ENCODE peak calls at places on chromosomes 6 and 20, in eight cellular contexts. R, K, V, I, Z, U, E and F are unnamed samples.

GRCh38 chr6:109781001-109781400 is 89.9 kb downstream of the FIG4 start:
- DNase-seq in E (no peak), I (no peak), Z (no peak), U (no peak), R (no peak), K (no peak), V (no peak), F (no peak)

GRCh38 chr6:35310265-35310831 is 12.7 kb downstream of the DEF6 start:
- DNase-seq in R (no peak), Z (no peak), V (no peak), K (no peak), E (no peak), U (no peak), I (no peak), F (no peak)

GRCh38 chr6:39464067-39464466 is 141.6 kb upstream of the KCNK16 start:
- DNase-seq in R (no peak), I (no peak), Z (no peak), V (no peak), K (no peak), U (no peak), E (no peak), F (no peak)

GRCh38 chr6:158619922-158620801 is 24.4 kb downstream of the DYNLT1 start:
- DNase-seq in V (peak; percentile 23), I (no peak), Z (no peak), U (no peak), E (no peak), R (no peak), K (peak; percentile 47), F (no peak)

GRCh38 chr20:35173576-35174192 is 1.8 kb downstream of the PROCR start:
- DNase-seq in Z (peak; percentile 89), K (no peak), U (no peak), E (no peak), R (no peak), V (no peak), I (no peak), F (no peak)

GRCh38 chr6:84791233-84791632 is 26.8 kb upstream of the TBX18 start:
- DNase-seq in V (no peak), E (no peak), U (no peak), K (no peak), R (no peak), I (no peak), Z (no peak), F (no peak)

GRCh38 chr6:101741474-101742171 is 348.1 kb downstream of the GRIK2 start:
- DNase-seq in Z (no peak), K (no peak), E (no peak), R (no peak), I (no peak), V (no peak), U (no peak), F (no peak)

GRCh38 chr6:163419413-163420314 is 5.1 kb downstream of the QKI start:
- DNase-seq in V (no peak), E (no peak), R (no peak), I (no peak), K (no peak), U (no peak), Z (no peak), F (no peak)

GRCh38 chr6:116255246-116255800 is 1.4 kb upstream of the TSPYL4 start:
- DNase-seq in E (no peak), Z (no peak), I (no peak), U (no peak), K (no peak), R (no peak), V (no peak), F (no peak)

GRCh38 chr6:116409756-116410155 is 39.0 kb downstream of the DSE start:
- DNase-seq in Z (no peak), R (no peak), U (no peak), V (no peak), E (no peak), I (no peak), K (no peak), F (no peak)

GRCh38 chr6:165843568-165844113 is 180.6 kb upstream of the PDE10A start:
- DNase-seq in U (no peak), R (no peak), Z (no peak), V (no peak), K (no peak), I (peak; percentile 28), E (no peak), F (no peak)

GRCh38 chr6:24718449-24719124 is 367 bp downstream of the C6orf62 start:
- DNase-seq in U (no peak), R (no peak), V (no peak), K (no peak), E (no peak), I (no peak), Z (no peak), F (no peak)

GRCh38 chr6:3663081-3663480 is 88.4 kb downstream of the PXDC1 start:
- DNase-seq in U (no peak), E (no peak), V (no peak), Z (no peak), I (no peak), K (no peak), R (no peak), F (no peak)

GRCh38 chr20:1664911-1665310 is 7.3 kb upstream of the SIRPG start:
- DNase-seq in E (no peak), Z (no peak), I (no peak), K (no peak), R (no peak), V (no peak), U (no peak), F (no peak)

GRCh38 chr6:77036400-77036799 is 426.9 kb downstream of the HTR1B start:
- DNase-seq in U (no peak), E (peak; percentile 35), Z (no peak), K (no peak), R (no peak), I (no peak), V (no peak), F (no peak)

GRCh38 chr6:14091329-14091978 is 26.1 kb upstream of the CD83 start:
- DNase-seq in E (no peak), R (no peak), U (no peak), Z (no peak), K (no peak), I (no peak), V (no peak), F (no peak)

GRCh38 chr6:14092861-14093789 is 24.4 kb upstream of the CD83 start:
- DNase-seq in K (no peak), V (no peak), Z (no peak), I (no peak), U (no peak), R (no peak), E (no peak), F (no peak)

GRCh38 chr6:14092301-14092700 is 25.3 kb upstream of the CD83 start:
- DNase-seq in U (no peak), I (no peak), Z (no peak), K (no peak), R (no peak), E (no peak), V (no peak), F (no peak)

GRCh38 chr6:14095444-14095843 is 22.1 kb upstream of the CD83 start:
- DNase-seq in K (no peak), V (no peak), I (no peak), Z (no peak), R (no peak), U (no peak), E (no peak), F (no peak)

GRCh38 chr6:14094721-14095120 is 22.9 kb upstream of the CD83 start:
- DNase-seq in R (no peak), E (no peak), U (no peak), I (no peak), V (no peak), Z (no peak), K (no peak), F (no peak)
- H3K4me3 ChIP-seq in R (no peak overlapping the region), E (no peak overlapping the region), U (no peak overlapping the region), I (no peak overlapping the region), V (no peak overlapping the region), Z (no peak overlapping the region), K (no peak overlapping the region), F (no peak overlapping the region)

DNA sequence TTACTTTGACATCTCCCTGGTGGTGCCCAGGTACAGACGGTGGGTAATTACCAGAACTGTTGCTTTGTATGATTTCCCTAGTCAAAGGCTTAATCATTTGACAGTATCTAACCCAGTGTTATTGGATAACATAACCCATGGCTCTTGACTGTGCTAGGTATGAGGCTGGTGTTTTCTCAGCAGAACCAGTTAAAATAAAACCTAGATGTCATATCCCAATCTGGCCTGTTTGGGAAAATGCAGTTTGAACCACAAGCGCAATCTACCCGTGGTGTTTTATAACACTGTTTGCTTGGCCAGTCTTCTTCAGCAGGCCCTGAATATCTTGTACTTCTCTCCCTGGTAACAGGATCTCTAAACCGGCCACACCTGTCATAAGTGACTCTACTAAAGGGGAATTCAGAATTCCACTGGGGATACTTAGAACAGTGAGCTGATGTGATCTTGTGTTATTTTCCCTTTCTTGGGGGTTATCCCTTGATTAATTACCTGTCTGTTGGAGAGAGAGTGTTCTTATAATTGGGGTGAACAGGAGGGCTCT is 32.8 kb downstream of the PPP1R14C start:
- DNase-seq in U (no peak), R (no peak), V (no peak), Z (no peak), I (no peak), K (no peak), E (no peak), F (no peak)
- H3K27me3 ChIP-seq in U (no peaks in the 10 kb centered on the region), R (no peaks in the 10 kb centered on the region), V (no peaks in the 10 kb centered on the region), Z (no peaks in the 10 kb centered on the region), I (no peaks in the 10 kb centered on the region), K (no peaks in the 10 kb centered on the region), E (no peaks in the 10 kb centered on the region), F (no peaks in the 10 kb centered on the region)

DNA sequence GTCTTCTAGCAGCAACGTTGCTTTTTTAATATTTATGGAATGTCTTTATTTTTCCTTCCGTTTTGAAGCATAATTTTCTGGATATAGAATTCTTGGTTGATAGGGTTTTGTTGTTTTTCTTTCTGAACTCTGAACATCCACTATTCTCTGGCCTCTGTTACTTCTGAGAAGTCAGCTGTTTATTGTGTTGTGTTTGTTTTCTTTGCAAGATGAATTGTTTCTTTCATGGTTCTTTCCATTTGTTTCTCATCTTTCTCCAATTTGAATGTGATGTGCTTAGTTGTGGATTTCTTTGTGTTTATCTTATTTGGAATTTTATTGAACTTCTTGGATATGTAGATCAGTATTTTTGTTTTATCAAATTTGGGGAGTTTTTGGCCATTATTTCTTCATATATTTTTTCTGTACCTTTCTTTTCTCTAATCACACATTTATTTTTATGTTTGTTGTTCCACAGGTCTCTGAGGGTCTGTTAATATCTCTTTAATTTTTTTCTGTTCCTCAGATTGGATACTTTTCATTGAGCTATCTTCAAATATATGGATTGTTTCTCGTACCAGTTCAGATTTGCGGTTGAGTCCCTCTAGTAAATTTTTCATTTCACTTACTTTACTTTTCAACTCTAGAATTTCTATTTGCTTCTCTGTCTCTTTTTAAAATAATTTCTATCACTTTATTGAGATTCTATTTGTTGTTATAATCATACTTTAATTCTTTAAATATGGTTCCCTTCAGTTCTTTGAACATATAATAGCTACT is 18.0 kb downstream of the HIVEP1 start:
- DNase-seq in R (no peak), V (no peak), Z (no peak), I (no peak), U (no peak), E (no peak), K (no peak), F (no peak)
- TF ChIP-seq CTCF in R (no peak), V (no peak), Z (no peak), I (no peak), U (no peak), E (no peak), K (no peak), F (no peak)

DNA sequence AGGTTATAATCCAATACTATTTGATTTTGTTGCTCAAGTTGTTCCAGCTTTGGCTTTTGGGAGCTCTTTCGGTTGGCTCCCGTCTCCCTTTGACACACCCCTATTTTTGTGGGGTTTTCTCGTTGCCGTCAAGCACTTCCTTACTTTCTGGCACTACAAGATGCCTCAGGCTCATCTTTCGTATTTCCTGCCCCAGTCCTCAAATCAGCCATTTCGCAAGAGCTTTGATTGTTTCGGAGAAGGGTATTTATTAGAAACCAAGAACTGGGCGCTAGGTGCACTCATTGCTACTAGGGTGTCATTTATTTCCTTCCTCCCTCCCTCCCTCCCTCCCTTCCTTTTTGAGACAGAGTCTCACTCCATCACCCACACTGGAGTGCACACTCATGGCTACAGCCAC is 13.3 kb upstream of the SOX12 start:
- DNase-seq in K (no peak), I (no peak), V (no peak), R (no peak), E (no peak), U (no peak), Z (no peak), F (no peak)
- H3K4me3 ChIP-seq in K (no peak overlapping the region), I (no peak overlapping the region), V (no peak overlapping the region), R (no peak overlapping the region), E (no peak overlapping the region), U (no peak overlapping the region), Z (no peak overlapping the region), F (no peak overlapping the region)